ENCODE peak calls at places on chromosomes 6 and 20, in seven cellular contexts. T, O, M, S, J, C and X are unnamed samples.

GRCh38 chr6:136249336-136249735 is 775 bp downstream of the MTFR2 start:
- DNase-seq in T (no peak), O (peak; percentile 14), M (peak; percentile 9), S (peak; percentile 46), J (no peak), C (no peak), X (no peak)

GRCh38 chr6:127518710-127519468 is at the start of gene MTCL3:
- DNase-seq in T (no peak), O (no peak), M (peak; percentile 88), S (peak; percentile 5), J (no peak), C (no peak), X (peak; percentile 86)

GRCh38 chr20:63884506-63885263 is 10.2 kb upstream of the DNAJC5 start:
- DNase-seq in T (no peak), O (no peak), M (no peak), S (no peak), J (no peak), C (no peak), X (no peak)

GRCh38 chr6:3776881-3777507 is 25.5 kb upstream of the PXDC1 start:
- DNase-seq in T (no peak), O (no peak), M (no peak), S (no peak), J (no peak), C (no peak), X (peak; percentile 77)

GRCh38 chr6:27678449-27678848 is 205.5 kb upstream of the ZNF184 start:
- DNase-seq in T (no peak), O (no peak), M (no peak), S (no peak), J (no peak), C (no peak), X (no peak)

GRCh38 chr6:169253745-169254238 is at the start of gene THBS2:
- DNase-seq in T (no peak), O (no peak), M (peak; percentile 97), S (no peak), J (no peak), C (no peak), X (peak; percentile 65)

GRCh38 chr6:35808688-35809087 is 3.5 kb downstream of the LHFPL5 start:
- DNase-seq in T (no peak), O (no peak), M (no peak), S (no peak), J (peak; percentile 25), C (no peak), X (no peak)

GRCh38 chr6:42188406-42188805 is 6.3 kb downstream of the GUCA1B start:
- DNase-seq in T (no peak), O (no peak), M (no peak), S (no peak), J (no peak), C (no peak), X (no peak)

GRCh38 chr20:49567421-49568256 is at the start of gene PTGIS:
- DNase-seq in T (no peak), O (no peak), M (no peak), S (no peak), J (no peak), C (peak; percentile 44), X (peak; percentile 92)

GRCh38 chr6:88165087-88165876 is 865 bp downstream of the CNR1 start:
- DNase-seq in T (no peak), O (peak; percentile 17), M (no peak), S (no peak), J (no peak), C (no peak), X (no peak)

GRCh38 chr20:49236301-49236700 is 17.1 kb downstream of the DDX27 start:
- DNase-seq in T (no peak), O (no peak), M (no peak), S (no peak), J (no peak), C (no peak), X (no peak)

GRCh38 chr6:72733045-72733444 is 111.2 kb downstream of the KCNQ5 start:
- DNase-seq in T (no peak), O (no peak), M (no peak), S (no peak), J (no peak), C (no peak), X (no peak)

GRCh38 chr20:37946946-37947345 is 44.0 kb downstream of the VSTM2L start:
- DNase-seq in T (no peak), O (no peak), M (no peak), S (no peak), J (no peak), C (no peak), X (peak; percentile 29)

GRCh38 chr20:37406010-37406998 is 60.4 kb downstream of the SRC start:
- DNase-seq in T (no peak), O (peak; percentile 57), M (peak; percentile 20), S (peak; percentile 18), J (peak; percentile 64), C (no peak), X (peak; percentile 76)

GRCh38 chr6:80976336-80976735 is 776.1 kb downstream of the TENT5A start:
- DNase-seq in T (no peak), O (no peak), M (peak; percentile 4), S (peak; percentile 2), J (no peak), C (no peak), X (no peak)

GRCh38 chr6:84641076-84641475 is 123.3 kb downstream of the TBX18 start:
- DNase-seq in T (no peak), O (peak; percentile 87), M (peak; percentile 35), S (no peak), J (no peak), C (no peak), X (no peak)

GRCh38 chr6:24522090-24522820 is 27.5 kb downstream of the ALDH5A1 start:
- DNase-seq in T (no peak), O (no peak), M (peak; percentile 64), S (peak; percentile 5), J (no peak), C (no peak), X (no peak)

GRCh38 chr20:35303382-35303734 is 11.1 kb upstream of the FAM83C start:
- DNase-seq in T (no peak), O (no peak), M (no peak), S (no peak), J (no peak), C (no peak), X (no peak)

DNA sequence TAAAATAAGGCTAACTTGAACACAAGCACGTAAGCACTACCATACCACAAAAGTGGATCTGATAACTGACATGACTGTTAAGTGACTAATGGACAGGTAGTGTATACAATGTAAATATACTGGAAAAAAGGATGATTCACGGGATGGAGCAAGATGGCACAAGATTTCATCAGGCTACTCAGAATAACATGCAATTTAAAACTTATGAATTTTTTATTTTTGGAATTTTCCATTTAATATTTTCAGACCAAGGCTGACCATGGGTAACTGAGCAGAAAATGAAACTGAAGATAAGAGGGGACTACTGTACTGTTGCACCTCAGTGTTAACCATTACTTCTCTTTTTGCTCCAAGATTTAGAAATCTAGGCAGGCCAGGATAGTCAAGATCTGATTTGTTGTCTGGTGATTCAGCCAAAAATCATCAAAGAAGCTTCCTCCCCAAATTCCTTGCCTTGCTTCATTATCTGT is 45.4 kb downstream of the TPBG start:
- DNase-seq in T (no peak), O (no peak), M (peak; percentile 73), S (peak; percentile 91), J (peak; percentile 88), C (no peak), X (no peak)
- H3K9ac ChIP-seq in T (no peak overlapping the region), O (no peak overlapping the region), M (no peak overlapping the region), S (peak overlapping the region; percentile 43), J (peak overlapping the region; percentile 64), C (no peak overlapping the region), X (no peak overlapping the region)

GRCh38 chr6:78845567-78845966 is 21.8 kb upstream of the IRAK1BP1 start:
- DNase-seq in T (no peak), O (no peak), M (no peak), S (no peak), J (no peak), C (no peak), X (no peak)
- H3K9ac ChIP-seq in T (no peak overlapping the region), O (no peak overlapping the region), M (no peak overlapping the region), S (no peak overlapping the region), J (no peak overlapping the region), C (no peak overlapping the region), X (no peak overlapping the region)

GRCh38 chr20:41534842-41535241 is 83.3 kb downstream of the CHD6 start:
- DNase-seq in T (no peak), O (no peak), M (peak; percentile 48), S (peak; percentile 11), J (no peak), C (no peak), X (no peak)

GRCh38 chr20:41537865-41538264 is 80.3 kb downstream of the CHD6 start:
- DNase-seq in T (no peak), O (no peak), M (no peak), S (no peak), J (no peak), C (no peak), X (no peak)

GRCh38 chr20:41540459-41540858 is 77.7 kb downstream of the CHD6 start:
- DNase-seq in T (no peak), O (no peak), M (no peak), S (no peak), J (no peak), C (no peak), X (no peak)

GRCh38 chr20:41540916-41541315 is 77.3 kb downstream of the CHD6 start:
- DNase-seq in T (no peak), O (no peak), M (no peak), S (no peak), J (no peak), C (no peak), X (no peak)

GRCh38 chr20:41538810-41539596 is 79.2 kb downstream of the CHD6 start:
- DNase-seq in T (no peak), O (no peak), M (no peak), S (no peak), J (no peak), C (no peak), X (no peak)
- H3K9ac ChIP-seq in T (no peak overlapping the region), O (no peak overlapping the region), M (no peak overlapping the region), S (no peak overlapping the region), J (no peak overlapping the region), C (no peak overlapping the region), X (no peak overlapping the region)

GRCh38 chr6:148829415-148830101 is 82.7 kb downstream of the UST start:
- DNase-seq in T (no peak), O (no peak), M (no peak), S (no peak), J (peak; percentile 7), C (no peak), X (no peak)

GRCh38 chr6:148825492-148825891 is 78.7 kb downstream of the UST start:
- DNase-seq in T (no peak), O (no peak), M (no peak), S (no peak), J (no peak), C (no peak), X (no peak)

GRCh38 chr6:148827421-148827820 is 80.6 kb downstream of the UST start:
- DNase-seq in T (no peak), O (no peak), M (peak; percentile 60), S (no peak), J (no peak), C (no peak), X (no peak)

GRCh38 chr6:148830614-148831013 is 83.8 kb downstream of the UST start:
- DNase-seq in T (no peak), O (no peak), M (no peak), S (no peak), J (no peak), C (no peak), X (no peak)

DNA sequence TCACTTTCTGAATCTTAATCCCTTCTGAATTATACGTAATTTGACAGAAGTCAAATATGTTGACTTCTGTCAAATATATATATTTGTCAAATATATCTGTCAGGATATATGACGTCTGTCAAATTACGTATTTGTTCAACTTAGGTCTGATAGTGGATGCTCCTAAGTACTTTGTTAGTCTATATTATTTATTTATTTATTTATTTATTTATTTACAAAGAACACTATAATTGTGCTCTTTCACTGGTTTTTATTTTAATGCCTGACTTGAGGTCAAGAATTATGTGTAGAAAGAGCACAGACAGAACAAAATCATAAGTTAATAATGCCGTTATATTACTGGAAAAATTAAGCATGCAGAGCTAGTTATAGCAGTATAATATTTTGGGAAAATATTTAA is 81.2 kb downstream of the UST start:
- DNase-seq in T (no peak), O (no peak), M (no peak), S (no peak), J (no peak), C (no peak), X (no peak)
- H3K9ac ChIP-seq in T (no peak overlapping the region), O (no peak overlapping the region), M (no peak overlapping the region), S (no peak overlapping the region), J (no peak overlapping the region), C (no peak overlapping the region), X (no peak overlapping the region)